ENCODE peak calls at places on chromosomes 7 and 10, in eight cellular contexts. L is head of caudate nucleus; W is AG09319; Q is SW480; P is activated CD4-positive, alpha-beta T cell treated with anti-CD3 and anti-CD28 coated beads, Interleukin-2, amount 10 ng/mL, durations not matched to agents 7 days and 5 days; G is H9; M is stimulated activated CD4-positive, alpha-beta T cell treated with anti-CD3 and anti-CD28 coated beads, Interleukin-15, amount 100 ng/mL, for 48 hours; C is EH. V is an unnamed sample.

GRCh38 chr10:72204296-72204695 is 11.5 kb upstream of the ANAPC16 start:
- DNase-seq in G (no peak), C (peak), W (no peak), P (no peak), M (no peak), L (no peak), Q (no peak), V (no peak)

GRCh38 chr10:76631054-76631453 is 1006.6 kb downstream of the KCNMA1 start:
- DNase-seq in L (no peak), G (no peak), Q (no peak), M (no peak), C (no peak), P (no peak), W (no peak), V (no peak)

GRCh38 chr10:71966046-71967004 is 2.1 kb downstream of the CHST3 start:
- DNase-seq in L (peak), P (no peak), C (peak), G (no peak), Q (no peak), W (no peak), M (no peak), V (no peak)

GRCh38 chr10:66642217-66642616 is 283.6 kb upstream of the LRRTM3 start:
- DNase-seq in P (no peak), G (no peak), L (no peak), W (no peak), Q (no peak), C (no peak), M (no peak), V (no peak)

GRCh38 chr7:108517951-108518350 is 8.0 kb downstream of the PNPLA8 start:
- DNase-seq in G (no peak), L (no peak), M (no peak), C (no peak), W (no peak), P (no peak), Q (no peak), V (no peak)

GRCh38 chr10:72687035-72687434 is 4.9 kb upstream of the MCU start:
- DNase-seq in P (no peak), Q (no peak), W (no peak), G (no peak), M (no peak), C (no peak), L (no peak), V (no peak)

GRCh38 chr7:1099637-1100036 is 11.7 kb downstream of the GPER1 start:
- DNase-seq in M (no peak), L (no peak), G (no peak), W (no peak), C (no peak), Q (no peak), P (no peak), V (no peak)

GRCh38 chr7:103011650-103012049 is 62.9 kb downstream of the FBXL13 start:
- DNase-seq in Q (no peak), P (no peak), W (no peak), C (peak), L (no peak), M (no peak), G (no peak), V (no peak)

GRCh38 chr10:79060641-79061255 is 8.0 kb upstream of the ZMIZ1 start:
- DNase-seq in M (no peak), C (no peak), G (no peak), Q (no peak), W (no peak), L (no peak), P (no peak), V (peak)

GRCh38 chr7:137625197-137625596 is 221.6 kb downstream of the DGKI start:
- DNase-seq in P (no peak), W (no peak), Q (no peak), G (no peak), M (no peak), C (no peak), L (no peak), V (no peak)